ENCODE peak calls at places on chromosomes 1 and 21, in six cellular contexts. Y is H1, H is neuronal stem cell, E is IMR-90, C is trophoblast cell, W is mesendoderm. B is an unnamed sample.

GRCh38 chr1:201530741-201531521 is 8.0 kb upstream of the NAV1 start:
- DNase-seq in Y (no peak), H (peak; percentile 65), E (peak; percentile 83), C (peak; percentile 89), W (peak; percentile 86), B (peak; percentile 88)

GRCh38 chr1:93576346-93576745 is 105.3 kb downstream of the BCAR3 start:
- DNase-seq in Y (no peak), H (no peak), E (no peak), C (no peak), W (no peak), B (no peak)

GRCh38 chr1:89732643-89733222 is 88.1 kb upstream of the LRRC8D start:
- DNase-seq in Y (no peak), H (no peak), E (no peak), C (no peak), W (no peak), B (no peak)

GRCh38 chr21:33767236-33767635 is 124.9 kb downstream of the ITSN1 start:
- DNase-seq in Y (no peak), H (no peak), E (peak; percentile 46), C (no peak), W (no peak), B (no peak)

GRCh38 chr1:245301162-245301580 is 146.4 kb downstream of the KIF26B start:
- DNase-seq in Y (no peak), H (no peak), E (peak; percentile 19), C (no peak), W (no peak), B (no peak)

GRCh38 chr1:183543619-183544204 is 46.5 kb downstream of the NCF2 start:
- DNase-seq in Y (no peak), H (no peak), E (peak; percentile 74), C (peak; percentile 79), W (peak; percentile 68), B (no peak)

GRCh38 chr21:45867041-45867630 is 114.4 kb upstream of the COL6A1 start:
- DNase-seq in Y (no peak), H (no peak), E (no peak), C (no peak), W (no peak), B (no peak)

GRCh38 chr1:185559684-185560310 is 174.4 kb upstream of the HMCN1 start:
- DNase-seq in Y (peak; percentile 51), H (peak; percentile 4), E (peak; percentile 46), C (peak; percentile 41), W (peak; percentile 90), B (peak; percentile 72)

GRCh38 chr21:36909901-36910561 is 56.4 kb downstream of the HLCS start:
- DNase-seq in Y (no peak), H (no peak), E (peak; percentile 99), C (peak; percentile 98), W (no peak), B (no peak)

GRCh38 chr1:218408135-218408534 is 63.0 kb downstream of the TGFB2 start:
- DNase-seq in Y (no peak), H (no peak), E (no peak), C (no peak), W (no peak), B (no peak)

GRCh38 chr1:63593887-63594617 is 841 bp downstream of the PGM1 start:
- DNase-seq in Y (peak; percentile 31), H (peak; percentile 46), E (peak; percentile 33), C (peak; percentile 96), W (peak; percentile 90), B (peak; percentile 70)

GRCh38 chr1:87953732-87954344 is 625.2 kb downstream of the LMO4 start:
- DNase-seq in Y (no peak), H (peak; percentile 52), E (peak; percentile 79), C (peak; percentile 83), W (peak; percentile 81), B (peak; percentile 66)

GRCh38 chr1:220776254-220776653 is 10.5 kb upstream of the MTARC1 start:
- DNase-seq in Y (no peak), H (no peak), E (no peak), C (no peak), W (no peak), B (no peak)

GRCh38 chr21:45574081-45574501 is 31.9 kb upstream of the SLC19A1 start:
- DNase-seq in Y (no peak), H (no peak), E (no peak), C (no peak), W (no peak), B (peak; percentile 39)

GRCh38 chr1:245398180-245398579 is 243.4 kb downstream of the KIF26B start:
- DNase-seq in Y (no peak), H (no peak), E (no peak), C (no peak), W (no peak), B (no peak)

GRCh38 chr1:63935148-63935547 is 161.3 kb downstream of the ROR1 start:
- DNase-seq in Y (no peak), H (no peak), E (no peak), C (no peak), W (no peak), B (no peak)

GRCh38 chr1:167003711-167004110 is 14.6 kb downstream of the MAEL start:
- DNase-seq in Y (no peak), H (no peak), E (no peak), C (no peak), W (no peak), B (no peak)

GRCh38 chr1:1264868-1265272 is 8.8 kb downstream of the UBE2J2 start:
- DNase-seq in Y (no peak), H (no peak), E (peak; percentile 100), C (peak; percentile 67), W (peak; percentile 65), B (peak; percentile 70)

GRCh38 chr1:86394416-86394815 is 1.7 kb downstream of the ODF2L start:
- DNase-seq in Y (no peak), H (no peak), E (peak; percentile 49), C (peak; percentile 25), W (no peak), B (no peak)

GRCh38 chr1:174872615-174873058 is 127.1 kb upstream of the CACYBP start:
- DNase-seq in Y (no peak), H (no peak), E (peak; percentile 22), C (peak; percentile 92), W (peak; percentile 42), B (no peak)

GRCh38 chr1:16145030-16145987 is 10.6 kb downstream of the EPHA2 start:
- DNase-seq in Y (no peak), H (no peak), E (peak; percentile 92), C (peak; percentile 91), W (peak; percentile 91), B (peak; percentile 80)

GRCh38 chr1:26360051-26360806 is 6.3 kb upstream of the CRYBG2 start:
- DNase-seq in Y (no peak), H (peak; percentile 50), E (no peak), C (peak; percentile 84), W (peak; percentile 55), B (peak; percentile 87)

GRCh38 chr1:161128591-161129420 is 3.7 kb downstream of the DEDD start:
- DNase-seq in Y (no peak), H (no peak), E (no peak), C (peak; percentile 91), W (no peak), B (no peak)
- H3K4me1 ChIP-seq in Y (no peaks in the 10 kb centered on the region), H (peaks cover 3% of the 10 kb centered on the region), E (peaks cover 2% of the 10 kb centered on the region), C (peaks cover 16% of the 10 kb centered on the region), W (peaks cover 11% of the 10 kb centered on the region), B (no peaks in the 10 kb centered on the region)

DNA sequence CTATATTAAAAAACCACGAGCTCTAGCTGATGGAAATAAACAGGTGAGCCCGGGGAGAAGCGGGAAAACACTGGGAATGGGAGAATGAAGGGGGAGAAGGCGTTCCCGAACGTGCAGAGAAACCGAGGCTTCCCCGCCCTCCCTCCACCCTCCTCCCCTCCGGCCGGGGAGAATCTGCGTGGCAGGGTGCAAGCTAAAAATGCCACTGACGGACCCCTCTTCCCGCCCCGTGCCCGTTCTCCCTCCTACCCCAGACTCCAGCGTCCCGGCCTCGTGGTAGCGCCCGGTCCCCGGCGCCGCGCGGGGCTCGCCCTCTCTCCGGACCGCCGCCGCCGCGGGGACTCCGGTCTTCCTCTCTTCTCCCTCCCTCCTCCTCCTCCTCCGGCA is 81.6 kb upstream of the AK4 start:
- DNase-seq in Y (no peak), H (peak; percentile 52), E (no peak), C (peak; percentile 55), W (no peak), B (no peak)
- H4K8ac ChIP-seq in Y (peak overlapping the region; percentile 97), H (no peak overlapping the region), E (no peak overlapping the region), C (no peak overlapping the region), W (no peak overlapping the region), B (no peak overlapping the region)

GRCh38 chr1:206952182-206952581 is 5.9 kb upstream of the PIGR start:
- DNase-seq in Y (no peak), H (no peak), E (no peak), C (peak; percentile 51), W (no peak), B (no peak)
- H3K4me1 ChIP-seq in Y (no peaks in the 10 kb centered on the region), H (peaks cover 6% of the 10 kb centered on the region), E (no peaks in the 10 kb centered on the region), C (no peaks in the 10 kb centered on the region), W (no peaks in the 10 kb centered on the region), B (no peaks in the 10 kb centered on the region)

GRCh38 chr1:214446772-214447556 is 104.4 kb downstream of the PTPN14 start:
- DNase-seq in Y (peak; percentile 82), H (no peak), E (peak; percentile 93), C (peak; percentile 95), W (peak; percentile 100), B (peak; percentile 92)
- H4K8ac ChIP-seq in Y (no peak overlapping the region), H (no peak overlapping the region), E (peak overlapping the region; percentile 50), C (no peak overlapping the region), W (peak overlapping the region; percentile 93), B (no peak overlapping the region)